ENCODE peak calls at places on chromosome 6, in ten cellular contexts. H, U, F, X, L, V, C, B, P and D are unnamed samples. For H3K27me3, the result is how much of the 10 kb centered on the place peaks cover.

GRCh38 chr6:12750416-12750815 is 33.8 kb downstream of the PHACTR1 start:
- DNase-seq in X (no peak), U (no peak), F (no peak), C (no peak), V (no peak), B (no peak), H (no peak), L (no peak), P (no peak), D (no peak)

GRCh38 chr6:32148289-32148688 is 3.5 kb downstream of the PRRT1 start:
- DNase-seq in V (no peak), B (no peak), P (no peak), L (no peak), F (no peak), C (no peak), X (no peak), U (peak), H (no peak), D (no peak)

GRCh38 chr6:139278190-139278589 is 13.6 kb downstream of the TXLNB start:
- DNase-seq in X (no peak), V (no peak), L (no peak), C (no peak), P (no peak), U (no peak), F (peak), H (no peak), B (no peak), D (no peak)

GRCh38 chr6:20542927-20543602 is 8.8 kb downstream of the CDKAL1 start:
- DNase-seq in P (peak), U (no peak), X (no peak), L (no peak), C (no peak), V (no peak), H (no peak), F (peak), B (no peak), D (peak)

GRCh38 chr6:124924333-124924759 is 37.9 kb upstream of the RNF217 start:
- DNase-seq in P (peak), H (no peak), B (no peak), C (no peak), U (no peak), L (no peak), F (peak), V (no peak), X (peak), D (no peak)

GRCh38 chr6:152110878-152111820 is 303.7 kb downstream of the ESR1 start:
- DNase-seq in C (no peak), P (peak), V (no peak), H (no peak), X (no peak), L (no peak), B (no peak), F (peak), U (no peak), D (no peak)

GRCh38 chr6:140816696-140817095 is 1316.0 kb upstream of the GJE1 start:
- DNase-seq in F (no peak), C (no peak), H (no peak), P (no peak), B (no peak), U (no peak), L (no peak), X (no peak), V (no peak), D (no peak)

GRCh38 chr6:106163446-106163965 is 77.4 kb downstream of the PRDM1 start:
- DNase-seq in P (peak), H (no peak), F (peak), L (peak), V (no peak), B (no peak), X (no peak), U (no peak), C (peak), D (no peak)

GRCh38 chr6:151161363-151161762 is 78.4 kb upstream of the AKAP12 start:
- DNase-seq in L (no peak), V (no peak), U (no peak), F (no peak), P (no peak), H (no peak), B (no peak), X (no peak), C (no peak), D (no peak)

GRCh38 chr6:40977085-40977484 is 61.9 kb downstream of the UNC5CL start:
- DNase-seq in H (no peak), C (no peak), X (no peak), U (no peak), V (no peak), B (no peak), L (no peak), P (no peak), F (no peak), D (no peak)

GRCh38 chr6:40972190-40972589 is 66.8 kb downstream of the UNC5CL start:
- DNase-seq in C (no peak), F (no peak), U (no peak), L (no peak), X (no peak), B (no peak), H (no peak), P (no peak), V (no peak), D (no peak)

GRCh38 chr6:40973304-40973703 is 65.7 kb downstream of the UNC5CL start:
- DNase-seq in C (no peak), P (no peak), V (no peak), X (no peak), U (no peak), B (no peak), L (no peak), H (no peak), F (no peak), D (no peak)

GRCh38 chr6:40968620-40969145 is 70.3 kb downstream of the UNC5CL start:
- DNase-seq in F (no peak), X (no peak), P (no peak), C (no peak), V (no peak), H (no peak), B (no peak), L (no peak), U (no peak), D (no peak)

DNA sequence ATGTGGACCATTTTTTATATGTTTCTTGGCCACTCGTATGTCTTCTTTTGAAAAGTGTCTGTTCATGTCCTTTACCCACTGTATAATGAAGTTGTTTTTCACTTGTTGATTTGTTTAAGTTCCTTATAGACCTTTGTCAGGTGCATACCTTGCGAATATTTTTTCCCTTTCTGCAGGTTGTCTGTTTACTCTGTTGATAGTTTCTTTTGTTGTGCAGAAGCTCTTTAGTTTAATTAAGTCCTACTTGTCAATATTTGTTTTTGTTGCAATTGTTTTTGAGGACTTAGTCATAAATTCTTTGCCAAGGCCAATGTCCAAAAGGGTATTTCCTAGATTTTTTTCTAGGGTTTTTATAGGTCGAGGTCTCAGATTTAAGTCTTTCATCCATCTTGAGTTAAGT is 66.2 kb downstream of the UNC5CL start:
- DNase-seq in V (no peak), P (no peak), B (no peak), L (no peak), F (no peak), X (no peak), H (no peak), C (no peak), U (no peak), D (peak)
- H3K27me3 ChIP-seq in V (under half), P (under half), B (under half), L (under half), F (under half), X (under half), H (under half), C (under half), U (under half), D (under half)

DNA sequence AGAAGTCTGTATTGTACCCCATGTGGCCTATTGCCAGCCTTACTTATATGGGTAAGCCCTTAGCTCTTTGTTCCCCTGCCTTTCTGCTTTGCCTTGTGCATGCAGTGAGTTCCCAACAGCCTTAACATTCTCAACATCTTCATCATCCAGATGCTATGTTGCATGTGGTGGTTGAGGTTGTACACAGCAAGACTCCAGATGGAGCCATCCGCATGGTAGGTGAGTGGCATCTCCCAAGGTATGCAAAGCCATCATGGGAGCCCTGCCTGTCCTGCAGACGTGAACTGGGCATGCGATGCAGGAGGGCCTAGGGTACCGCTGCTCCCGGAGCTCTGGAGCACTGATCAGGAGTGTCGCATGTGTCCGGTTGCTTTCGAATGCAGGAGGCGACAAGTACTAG is 16.1 kb downstream of the CEP43 start:
- DNase-seq in U (no peak), X (no peak), V (no peak), F (no peak), L (no peak), P (no peak), B (no peak), H (no peak), C (no peak), D (no peak)
- H3K27me3 ChIP-seq in U (under half), X (under half), V (under half), F (under half), L (under half), P (under half), B (under half), H (under half), C (under half), D (under half)

DNA sequence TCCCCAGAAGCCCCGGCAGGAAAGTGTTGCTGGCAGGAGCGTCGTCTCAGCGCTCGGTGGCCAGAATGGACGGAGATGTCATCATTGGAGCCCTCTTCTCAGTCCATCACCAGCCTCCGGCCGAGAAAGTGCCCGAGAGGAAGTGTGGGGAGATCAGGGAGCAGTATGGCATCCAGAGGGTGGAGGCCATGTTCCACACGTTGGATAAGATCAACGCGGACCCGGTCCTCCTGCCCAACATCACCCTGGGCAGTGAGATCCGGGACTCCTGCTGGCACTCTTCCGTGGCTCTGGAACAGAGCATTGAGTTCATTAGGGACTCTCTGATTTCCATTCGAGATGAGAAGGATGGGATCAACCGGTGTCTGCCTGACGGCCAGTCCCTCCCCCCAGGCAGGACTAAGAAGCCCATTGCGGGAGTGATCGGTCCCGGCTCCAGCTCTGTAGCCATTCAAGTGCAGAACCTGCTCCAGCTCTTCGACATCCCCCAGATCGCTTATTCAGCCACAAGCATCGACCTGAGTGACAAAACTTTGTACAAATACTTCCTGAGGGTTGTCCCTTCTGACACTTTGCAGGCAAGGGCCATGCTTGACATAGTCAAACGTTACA is 817 bp downstream of the GRM1 start:
- DNase-seq in B (no peak), H (no peak), F (no peak), C (no peak), L (no peak), P (no peak), U (no peak), X (no peak), V (no peak), D (no peak)
- H3K27me3 ChIP-seq in B (under half), H (under half), F (under half), C (under half), L (under half), P (half or more), U (under half), X (under half), V (half or more), D (under half)

GRCh38 chr6:14442250-14442649 is 324.7 kb downstream of the CD83 start:
- DNase-seq in V (no peak), F (no peak), U (no peak), B (no peak), X (no peak), H (no peak), C (no peak), P (no peak), L (no peak), D (no peak)
- H3K27me3 ChIP-seq in V (under half), F (under half), U (under half), B (under half), X (under half), H (under half), C (under half), P (under half), L (under half), D (under half)

GRCh38 chr6:98823428-98823827 is 10.9 kb upstream of the POU3F2 start:
- DNase-seq in H (no peak), C (no peak), V (no peak), B (no peak), U (no peak), P (no peak), F (no peak), L (no peak), X (no peak), D (no peak)
- H3K27me3 ChIP-seq in H (under half), C (under half), V (under half), B (under half), U (half or more), P (half or more), F (half or more), L (half or more), X (under half), D (under half)

GRCh38 chr6:123803456-123803861 is 206 bp upstream of the NKAIN2 start:
- DNase-seq in L (no peak), B (no peak), P (no peak), C (no peak), U (no peak), F (no peak), H (no peak), V (no peak), X (no peak), D (no peak)

GRCh38 chr6:123802351-123802696 is 1.3 kb upstream of the NKAIN2 start:
- DNase-seq in B (no peak), X (no peak), L (no peak), V (no peak), H (no peak), F (no peak), P (no peak), U (no peak), C (no peak), D (no peak)

GRCh38 chr6:123802697-123803455 is 789 bp upstream of the NKAIN2 start:
- DNase-seq in V (peak), P (peak), C (peak), L (peak), F (peak), B (peak), H (no peak), X (peak), U (peak), D (peak)

GRCh38 chr6:123804771-123805540 is 1.3 kb downstream of the NKAIN2 start:
- DNase-seq in H (no peak), U (no peak), L (no peak), V (no peak), B (no peak), C (no peak), P (no peak), F (no peak), X (no peak), D (no peak)

DNA sequence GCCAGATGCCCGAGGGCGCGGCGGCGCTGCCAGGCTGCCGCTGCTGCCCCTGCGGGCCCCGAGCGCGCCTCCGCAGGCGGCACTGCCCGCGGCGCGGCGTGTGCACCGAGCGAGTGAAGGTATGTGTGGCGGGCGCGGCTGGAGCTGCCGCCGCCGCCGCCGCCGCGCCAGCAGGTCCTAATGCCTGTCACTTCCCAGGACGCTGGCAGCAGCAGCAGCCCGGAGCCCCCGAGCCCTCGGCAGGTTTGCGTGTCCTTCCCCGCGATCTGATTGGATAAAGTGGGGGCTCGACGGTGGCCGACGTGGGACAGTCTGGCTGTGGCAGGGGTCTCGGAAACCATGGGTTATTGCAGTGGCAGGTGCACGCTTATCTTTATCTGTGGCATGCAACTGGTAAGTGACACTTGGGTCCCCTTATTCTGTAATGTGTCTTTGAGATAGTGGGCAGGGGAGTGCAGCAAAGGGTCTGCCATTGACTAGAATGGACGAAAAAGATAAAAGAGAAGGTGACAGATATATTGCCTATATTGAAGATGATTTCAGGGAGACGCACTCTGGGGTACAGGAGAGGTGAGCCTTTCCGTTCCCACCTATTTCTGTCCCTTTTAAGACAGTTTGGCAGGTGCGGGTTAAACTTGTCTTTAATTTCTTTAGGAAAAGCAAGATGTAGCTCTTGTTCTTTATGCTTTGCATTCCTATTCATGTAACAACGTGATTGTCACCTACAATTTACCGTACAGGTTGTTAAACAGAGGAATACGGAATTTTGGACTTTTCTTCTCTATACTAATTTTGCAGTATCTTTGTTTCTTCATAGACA is at the start of gene NKAIN2:
- DNase-seq in B (no peak), L (no peak), C (no peak), X (no peak), V (no peak), P (no peak), H (no peak), U (no peak), F (no peak), D (no peak)
- H3K27me3 ChIP-seq in B (under half), L (under half), C (under half), X (under half), V (under half), P (half or more), H (under half), U (under half), F (under half), D (under half)

GRCh38 chr6:29708432-29709177 is 14.6 kb upstream of the HLA-F start:
- DNase-seq in F (no peak), V (no peak), L (peak), P (no peak), U (no peak), C (no peak), X (no peak), B (no peak), H (no peak), D (no peak)

GRCh38 chr6:29705389-29706231 is 17.6 kb upstream of the HLA-F start:
- DNase-seq in V (peak), B (peak), H (no peak), P (peak), L (peak), X (no peak), C (peak), F (peak), U (no peak), D (peak)

GRCh38 chr6:29702519-29703103 is 20.6 kb upstream of the HLA-F start:
- DNase-seq in P (peak), L (no peak), F (no peak), B (no peak), V (peak), X (no peak), U (peak), H (no peak), C (no peak), D (peak)
- H3K27me3 ChIP-seq in P (under half), L (under half), F (under half), B (under half), V (under half), X (under half), U (under half), H (under half), C (under half), D (under half)

DNA sequence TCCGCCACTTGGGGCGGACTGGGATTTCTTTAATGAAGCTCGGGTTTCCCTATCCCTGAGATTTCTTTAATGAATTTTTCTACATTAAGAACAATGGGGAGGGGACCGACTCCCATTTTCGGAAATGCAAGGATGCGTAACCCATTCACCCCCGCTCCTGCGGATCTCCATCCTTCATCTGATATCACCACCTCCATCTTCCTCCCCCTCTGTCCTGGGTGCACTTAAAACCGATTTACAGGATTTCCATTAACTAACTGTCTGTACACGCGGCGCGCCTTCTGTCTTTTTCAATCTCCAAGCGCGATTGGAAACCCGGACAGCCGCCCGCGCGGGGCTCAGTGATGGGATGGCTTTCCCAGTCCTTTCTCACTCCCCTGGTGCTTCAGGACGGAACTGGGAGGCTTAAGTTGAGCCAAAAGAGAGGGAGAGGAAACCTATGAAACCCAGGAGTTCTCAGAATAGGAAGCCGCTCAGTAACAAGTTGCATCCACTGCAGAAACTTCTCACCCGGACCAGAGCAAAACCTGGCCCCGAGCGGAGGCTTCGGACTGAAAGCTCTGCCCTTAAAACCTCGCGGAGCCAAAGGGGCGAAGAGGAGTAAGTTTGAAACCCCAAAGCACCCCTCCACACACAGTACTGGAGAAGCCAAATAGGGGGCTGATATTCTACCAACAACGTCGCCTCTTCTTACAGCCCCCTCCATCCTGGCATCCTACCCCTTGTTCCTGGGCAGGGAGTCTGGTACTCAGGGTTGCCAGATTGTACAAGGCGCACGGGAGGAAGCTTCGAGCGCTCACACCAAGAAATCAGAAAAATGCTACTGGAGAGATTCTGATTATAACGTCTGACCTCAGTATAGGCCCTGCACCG is 721 bp upstream of the COL12A1 start:
- DNase-seq in U (no peak), L (no peak), X (peak), V (no peak), C (peak), F (peak), H (no peak), P (peak), B (no peak), D (no peak)
- H3K27me3 ChIP-seq in U (under half), L (under half), X (under half), V (under half), C (under half), F (under half), H (under half), P (half or more), B (under half), D (under half)